ENCODE peak calls at places on chromosomes 16 and 17, in nine cellular contexts. One of them, this sample, is unnamed.

GRCh38 chr16:85264752-85265151 is 152.5 kb upstream of the CIBAR2 start:
- DNase-seq in cardiac fibroblast: no peak
- DNase-seq in lower lobe of right lung: no peak
- DNase-seq in naive thymus-derived CD4-positive, alpha-beta T cell: no peak
- DNase-seq in pancreas: no peak
- DNase-seq in AG04449: no peak
- DNase-seq in esophagus squamous epithelium: no peak
- DNase-seq in fibroblast of lung: no peak
- DNase-seq in Caco-2: no peak
- DNase-seq in this sample: no peak

GRCh38 chr17:65027305-65027704 is 29.2 kb downstream of the GNA13 start:
- DNase-seq in naive thymus-derived CD4-positive, alpha-beta T cell: peak
- DNase-seq in AG04449: no peak
- DNase-seq in Caco-2: peak
- DNase-seq in esophagus squamous epithelium: no peak
- DNase-seq in cardiac fibroblast: peak
- DNase-seq in pancreas: no peak
- DNase-seq in lower lobe of right lung: no peak
- DNase-seq in fibroblast of lung: peak
- DNase-seq in this sample: peak

GRCh38 chr16:4064950-4065352 is 51.3 kb downstream of the ADCY9 start:
- DNase-seq in AG04449: no peak
- DNase-seq in pancreas: no peak
- DNase-seq in fibroblast of lung: no peak
- DNase-seq in Caco-2: no peak
- DNase-seq in lower lobe of right lung: no peak
- DNase-seq in naive thymus-derived CD4-positive, alpha-beta T cell: no peak
- DNase-seq in cardiac fibroblast: no peak
- DNase-seq in esophagus squamous epithelium: no peak
- DNase-seq in this sample: no peak

GRCh38 chr16:27489421-27489820 is 60.3 kb downstream of the GTF3C1 start:
- DNase-seq in pancreas: no peak
- DNase-seq in fibroblast of lung: no peak
- DNase-seq in cardiac fibroblast: no peak
- DNase-seq in esophagus squamous epithelium: no peak
- DNase-seq in AG04449: no peak
- DNase-seq in naive thymus-derived CD4-positive, alpha-beta T cell: no peak
- DNase-seq in Caco-2: no peak
- DNase-seq in lower lobe of right lung: no peak
- DNase-seq in this sample: no peak

GRCh38 chr16:1117169-1117900 is 21.3 kb upstream of the C1QTNF8 start:
- DNase-seq in lower lobe of right lung: no peak
- DNase-seq in cardiac fibroblast: no peak
- DNase-seq in pancreas: no peak
- DNase-seq in esophagus squamous epithelium: no peak
- DNase-seq in Caco-2: no peak
- DNase-seq in fibroblast of lung: no peak
- DNase-seq in naive thymus-derived CD4-positive, alpha-beta T cell: no peak
- DNase-seq in AG04449: no peak
- DNase-seq in this sample: no peak

GRCh38 chr16:10877472-10877946 is 507 bp downstream of the CIITA start:
- DNase-seq in lower lobe of right lung: no peak
- DNase-seq in pancreas: no peak
- DNase-seq in AG04449: no peak
- DNase-seq in cardiac fibroblast: no peak
- DNase-seq in naive thymus-derived CD4-positive, alpha-beta T cell: no peak
- DNase-seq in Caco-2: no peak
- DNase-seq in fibroblast of lung: no peak
- DNase-seq in esophagus squamous epithelium: no peak
- DNase-seq in this sample: no peak

GRCh38 chr17:35373984-35374765 is 754 bp upstream of the SLFN11 start:
- DNase-seq in AG04449: no peak
- DNase-seq in pancreas: no peak
- DNase-seq in lower lobe of right lung: peak
- DNase-seq in fibroblast of lung: peak
- DNase-seq in esophagus squamous epithelium: no peak
- DNase-seq in naive thymus-derived CD4-positive, alpha-beta T cell: peak
- DNase-seq in cardiac fibroblast: peak
- DNase-seq in Caco-2: no peak
- DNase-seq in this sample: peak

GRCh38 chr17:50380369-50381259 is 7.6 kb downstream of the EME1 start:
- DNase-seq in naive thymus-derived CD4-positive, alpha-beta T cell: no peak
- DNase-seq in cardiac fibroblast: no peak
- DNase-seq in AG04449: no peak
- DNase-seq in lower lobe of right lung: no peak
- DNase-seq in pancreas: no peak
- DNase-seq in fibroblast of lung: no peak
- DNase-seq in esophagus squamous epithelium: no peak
- DNase-seq in Caco-2: no peak
- DNase-seq in this sample: no peak

GRCh38 chr17:5557990-5558389 is 26.3 kb downstream of the NLRP1 start:
- DNase-seq in naive thymus-derived CD4-positive, alpha-beta T cell: no peak
- DNase-seq in AG04449: no peak
- DNase-seq in cardiac fibroblast: no peak
- DNase-seq in pancreas: no peak
- DNase-seq in esophagus squamous epithelium: no peak
- DNase-seq in lower lobe of right lung: no peak
- DNase-seq in fibroblast of lung: no peak
- DNase-seq in Caco-2: no peak
- DNase-seq in this sample: no peak

GRCh38 chr17:27246537-27246936 is 47.4 kb upstream of the WSB1 start:
- DNase-seq in fibroblast of lung: no peak
- DNase-seq in cardiac fibroblast: no peak
- DNase-seq in naive thymus-derived CD4-positive, alpha-beta T cell: no peak
- DNase-seq in lower lobe of right lung: no peak
- DNase-seq in Caco-2: no peak
- DNase-seq in AG04449: no peak
- DNase-seq in pancreas: no peak
- DNase-seq in esophagus squamous epithelium: no peak
- DNase-seq in this sample: no peak

GRCh38 chr17:27242951-27243350 is 51.0 kb upstream of the WSB1 start:
- DNase-seq in AG04449: no peak
- DNase-seq in fibroblast of lung: no peak
- DNase-seq in pancreas: no peak
- DNase-seq in naive thymus-derived CD4-positive, alpha-beta T cell: no peak
- DNase-seq in Caco-2: no peak
- DNase-seq in lower lobe of right lung: no peak
- DNase-seq in cardiac fibroblast: no peak
- DNase-seq in esophagus squamous epithelium: no peak
- DNase-seq in this sample: no peak

GRCh38 chr17:27245230-27245696 is 48.7 kb upstream of the WSB1 start:
- DNase-seq in naive thymus-derived CD4-positive, alpha-beta T cell: peak
- DNase-seq in AG04449: peak
- DNase-seq in fibroblast of lung: peak
- DNase-seq in cardiac fibroblast: peak
- DNase-seq in esophagus squamous epithelium: peak
- DNase-seq in Caco-2: peak
- DNase-seq in pancreas: peak
- DNase-seq in lower lobe of right lung: peak
- DNase-seq in this sample: peak

GRCh38 chr17:27244019-27244418 is 49.9 kb upstream of the WSB1 start:
- DNase-seq in pancreas: no peak
- DNase-seq in cardiac fibroblast: no peak
- DNase-seq in esophagus squamous epithelium: no peak
- DNase-seq in lower lobe of right lung: no peak
- DNase-seq in naive thymus-derived CD4-positive, alpha-beta T cell: no peak
- DNase-seq in AG04449: no peak
- DNase-seq in fibroblast of lung: no peak
- DNase-seq in Caco-2: no peak
- DNase-seq in this sample: no peak

GRCh38 chr17:27244481-27245223 is 49.3 kb upstream of the WSB1 start:
- DNase-seq in fibroblast of lung: peak
- DNase-seq in lower lobe of right lung: peak
- DNase-seq in naive thymus-derived CD4-positive, alpha-beta T cell: no peak
- DNase-seq in pancreas: peak
- DNase-seq in esophagus squamous epithelium: no peak
- DNase-seq in Caco-2: no peak
- DNase-seq in cardiac fibroblast: peak
- DNase-seq in AG04449: peak
- DNase-seq in this sample: peak
- H3K4me3 ChIP-seq in fibroblast of lung: peak
- H3K4me3 ChIP-seq in lower lobe of right lung: peak
- H3K4me3 ChIP-seq in naive thymus-derived CD4-positive, alpha-beta T cell: no peak
- H3K4me3 ChIP-seq in pancreas: no peak
- H3K4me3 ChIP-seq in esophagus squamous epithelium: no peak
- H3K4me3 ChIP-seq in Caco-2: no peak
- H3K4me3 ChIP-seq in cardiac fibroblast: no peak
- H3K4me3 ChIP-seq in AG04449: peak
- H3K4me3 ChIP-seq in this sample: peak

DNA sequence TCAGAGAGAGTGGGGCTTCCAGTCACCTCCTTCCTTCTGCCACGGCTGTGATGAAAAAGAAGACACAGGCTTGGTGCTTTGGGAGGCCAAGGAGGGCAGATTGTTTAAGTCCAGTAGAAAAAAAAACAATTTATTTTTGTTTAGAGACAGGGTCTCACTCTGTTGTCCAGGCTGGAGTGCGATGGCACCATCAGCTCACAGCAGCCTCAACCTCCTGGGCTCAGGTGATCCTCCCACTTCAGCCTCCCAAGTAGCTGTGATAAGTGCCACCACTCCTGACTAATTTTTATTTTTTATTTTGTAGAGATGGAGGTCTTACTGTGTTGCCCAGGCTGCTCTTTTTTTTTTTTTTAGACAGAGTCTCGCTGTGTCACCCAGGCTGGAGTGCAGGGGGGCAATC is 2.7 kb upstream of the MVD start:
- DNase-seq in naive thymus-derived CD4-positive, alpha-beta T cell: no peak
- DNase-seq in Caco-2: no peak
- DNase-seq in fibroblast of lung: no peak
- DNase-seq in pancreas: no peak
- DNase-seq in lower lobe of right lung: no peak
- DNase-seq in esophagus squamous epithelium: no peak
- DNase-seq in AG04449: no peak
- DNase-seq in cardiac fibroblast: no peak
- DNase-seq in this sample: no peak
- H3K4me3 ChIP-seq in naive thymus-derived CD4-positive, alpha-beta T cell: no peak
- H3K4me3 ChIP-seq in Caco-2: no peak
- H3K4me3 ChIP-seq in fibroblast of lung: no peak
- H3K4me3 ChIP-seq in pancreas: no peak
- H3K4me3 ChIP-seq in lower lobe of right lung: no peak
- H3K4me3 ChIP-seq in esophagus squamous epithelium: no peak
- H3K4me3 ChIP-seq in AG04449: no peak
- H3K4me3 ChIP-seq in cardiac fibroblast: no peak
- H3K4me3 ChIP-seq in this sample: no peak

GRCh38 chr17:76024353-76024752 is 2.8 kb downstream of the EVPL start:
- DNase-seq in AG04449: no peak
- DNase-seq in fibroblast of lung: no peak
- DNase-seq in cardiac fibroblast: no peak
- DNase-seq in naive thymus-derived CD4-positive, alpha-beta T cell: no peak
- DNase-seq in pancreas: no peak
- DNase-seq in esophagus squamous epithelium: no peak
- DNase-seq in lower lobe of right lung: no peak
- DNase-seq in Caco-2: no peak
- DNase-seq in this sample: no peak

GRCh38 chr17:76023900-76024237 is 3.2 kb downstream of the EVPL start:
- DNase-seq in pancreas: no peak
- DNase-seq in esophagus squamous epithelium: no peak
- DNase-seq in fibroblast of lung: no peak
- DNase-seq in cardiac fibroblast: no peak
- DNase-seq in naive thymus-derived CD4-positive, alpha-beta T cell: no peak
- DNase-seq in AG04449: no peak
- DNase-seq in Caco-2: peak
- DNase-seq in lower lobe of right lung: no peak
- DNase-seq in this sample: no peak

GRCh38 chr17:76025294-76025693 is 1.8 kb downstream of the EVPL start:
- DNase-seq in pancreas: no peak
- DNase-seq in cardiac fibroblast: no peak
- DNase-seq in Caco-2: no peak
- DNase-seq in esophagus squamous epithelium: no peak
- DNase-seq in lower lobe of right lung: no peak
- DNase-seq in naive thymus-derived CD4-positive, alpha-beta T cell: no peak
- DNase-seq in fibroblast of lung: no peak
- DNase-seq in AG04449: no peak
- DNase-seq in this sample: no peak

GRCh38 chr17:76027159-76027839 is at the start of gene EVPL:
- DNase-seq in pancreas: peak
- DNase-seq in fibroblast of lung: no peak
- DNase-seq in lower lobe of right lung: peak
- DNase-seq in esophagus squamous epithelium: no peak
- DNase-seq in cardiac fibroblast: no peak
- DNase-seq in naive thymus-derived CD4-positive, alpha-beta T cell: no peak
- DNase-seq in Caco-2: peak
- DNase-seq in AG04449: no peak
- DNase-seq in this sample: no peak

GRCh38 chr17:76026714-76027158 is 370 bp downstream of the EVPL start:
- DNase-seq in esophagus squamous epithelium: no peak
- DNase-seq in pancreas: no peak
- DNase-seq in lower lobe of right lung: peak
- DNase-seq in cardiac fibroblast: no peak
- DNase-seq in Caco-2: no peak
- DNase-seq in naive thymus-derived CD4-positive, alpha-beta T cell: no peak
- DNase-seq in fibroblast of lung: no peak
- DNase-seq in AG04449: no peak
- DNase-seq in this sample: no peak
- H3K4me3 ChIP-seq in esophagus squamous epithelium: peak
- H3K4me3 ChIP-seq in pancreas: no peak
- H3K4me3 ChIP-seq in lower lobe of right lung: peak
- H3K4me3 ChIP-seq in cardiac fibroblast: no peak
- H3K4me3 ChIP-seq in Caco-2: no peak
- H3K4me3 ChIP-seq in naive thymus-derived CD4-positive, alpha-beta T cell: no peak
- H3K4me3 ChIP-seq in fibroblast of lung: no peak
- H3K4me3 ChIP-seq in AG04449: no peak
- H3K4me3 ChIP-seq in this sample: no peak

DNA sequence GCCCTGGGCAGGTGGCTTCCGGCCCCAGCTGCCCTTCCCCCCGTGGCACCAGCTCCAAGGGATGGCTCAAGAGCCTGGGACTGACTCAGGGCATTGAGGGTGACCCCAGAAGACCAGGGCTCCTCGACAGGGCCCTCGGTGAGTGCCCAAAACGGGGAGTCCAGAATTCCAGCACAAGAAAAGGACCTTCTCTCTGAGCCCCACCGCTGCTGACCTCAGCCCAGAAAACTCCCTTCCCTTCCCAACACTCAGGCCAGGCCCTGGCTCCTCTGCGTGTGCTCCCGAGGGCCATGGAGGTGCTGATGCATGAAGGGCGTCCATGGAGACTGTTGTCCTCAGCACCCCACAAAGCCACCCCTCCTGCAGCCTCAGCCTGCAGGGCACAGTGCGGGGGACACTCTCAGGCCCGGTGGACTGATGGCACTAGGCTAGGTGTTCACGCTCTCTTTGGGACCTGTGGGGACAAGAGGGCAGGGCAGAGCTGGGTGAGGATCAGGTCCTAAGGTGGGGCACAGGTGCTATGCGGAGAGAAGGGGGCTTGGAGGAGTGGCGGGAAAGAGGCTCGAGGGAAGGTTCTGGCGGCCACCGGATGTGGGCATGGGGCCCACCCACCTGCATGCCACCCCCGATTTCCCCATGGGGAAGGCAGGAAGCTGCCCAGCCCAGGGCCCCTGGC is 4.3 kb upstream of the TSPOAP1 start:
- DNase-seq in esophagus squamous epithelium: no peak
- DNase-seq in Caco-2: no peak
- DNase-seq in cardiac fibroblast: no peak
- DNase-seq in naive thymus-derived CD4-positive, alpha-beta T cell: peak
- DNase-seq in pancreas: no peak
- DNase-seq in fibroblast of lung: no peak
- DNase-seq in lower lobe of right lung: no peak
- DNase-seq in AG04449: no peak
- DNase-seq in this sample: no peak
- H3K4me3 ChIP-seq in esophagus squamous epithelium: peak
- H3K4me3 ChIP-seq in Caco-2: no peak
- H3K4me3 ChIP-seq in cardiac fibroblast: no peak
- H3K4me3 ChIP-seq in naive thymus-derived CD4-positive, alpha-beta T cell: peak
- H3K4me3 ChIP-seq in pancreas: no peak
- H3K4me3 ChIP-seq in fibroblast of lung: no peak
- H3K4me3 ChIP-seq in lower lobe of right lung: peak
- H3K4me3 ChIP-seq in AG04449: no peak
- H3K4me3 ChIP-seq in this sample: no peak